ENCODE peak calls at places on chromosomes 5 and 9, in four cellular contexts. J is DND-41, C is IMR-90, Y is tibial artery. H is an unnamed sample.

GRCh38 chr5:107670927-107671741 is at the start of gene EFNA5:
- DNase-seq in J (peak), C (peak), Y (peak), H (peak)

GRCh38 chr5:73857446-73857845 is 231.4 kb downstream of the ARHGEF28 start:
- DNase-seq in J (no peak), C (no peak), Y (no peak), H (no peak)

GRCh38 chr5:176167800-176168199 is 70.4 kb upstream of the SIMC1 start:
- DNase-seq in J (no peak), C (no peak), Y (no peak), H (no peak)

GRCh38 chr9:110316255-110316921 is 21.3 kb downstream of the TXNDC8 start:
- DNase-seq in J (no peak), C (no peak), Y (no peak), H (no peak)

GRCh38 chr9:86410281-86410680 is 56.1 kb upstream of the TUT7 start:
- DNase-seq in J (no peak), C (peak), Y (no peak), H (no peak)

GRCh38 chr5:14458414-14458813 is 123.2 kb upstream of the OTULINL start:
- DNase-seq in J (no peak), C (no peak), Y (no peak), H (no peak)

GRCh38 chr5:132065351-132065937 is 5.0 kb downstream of the IL3 start:
- DNase-seq in J (peak), C (peak), Y (no peak), H (peak)

GRCh38 chr5:29516224-29516623 is 1677.3 kb upstream of the CDH6 start:
- DNase-seq in J (no peak), C (no peak), Y (no peak), H (no peak)

GRCh38 chr9:77429928-77430327 is 218.2 kb downstream of the GNA14 start:
- DNase-seq in J (no peak), C (no peak), Y (no peak), H (no peak)
- TF ChIP-seq CTCF in J (no peak), C (no peak), Y (no peak), H (no peak)

DNA sequence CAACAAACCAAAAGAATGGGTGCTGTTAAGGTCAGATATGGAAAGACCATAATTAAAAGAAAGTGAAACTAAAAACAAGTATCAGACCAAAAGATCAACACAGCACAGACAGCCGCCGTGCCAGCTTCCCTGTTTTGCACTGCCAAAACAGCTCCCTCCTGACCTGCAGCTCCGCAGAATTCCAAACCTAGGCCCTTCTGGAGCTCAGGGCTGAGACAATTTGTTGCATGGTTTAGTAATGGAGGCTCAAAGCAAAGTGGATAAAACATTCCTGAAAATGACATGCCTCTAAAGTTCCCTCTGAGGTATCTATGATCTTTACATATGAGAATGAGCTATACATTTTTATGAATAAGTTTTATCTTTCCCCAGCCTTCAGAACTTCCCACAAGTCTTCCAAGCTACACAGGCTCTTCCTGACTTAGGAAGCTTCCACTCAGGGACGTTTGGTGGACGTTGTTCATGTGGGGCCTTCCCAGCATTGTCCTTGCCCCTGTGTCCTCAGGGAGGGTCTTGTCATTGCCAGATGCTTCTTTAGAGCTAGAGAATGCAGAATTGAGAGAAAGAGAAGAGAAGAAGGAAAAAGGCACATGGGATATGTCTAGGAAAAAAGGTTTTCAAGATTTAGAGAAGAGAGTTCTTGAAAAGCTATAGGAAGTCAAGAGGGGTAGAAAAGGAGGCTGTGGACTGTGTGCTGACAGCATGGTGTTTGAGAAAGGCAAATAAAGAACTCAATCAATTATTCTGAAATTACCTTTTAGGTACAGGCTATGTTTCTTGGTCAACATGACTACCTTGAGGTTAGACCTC is 28.4 kb upstream of the SSBP2 start:
- DNase-seq in J (peak), C (peak), Y (peak), H (peak)
- H3K4me3 ChIP-seq in J (peak), C (peak), Y (peak), H (peak)

DNA sequence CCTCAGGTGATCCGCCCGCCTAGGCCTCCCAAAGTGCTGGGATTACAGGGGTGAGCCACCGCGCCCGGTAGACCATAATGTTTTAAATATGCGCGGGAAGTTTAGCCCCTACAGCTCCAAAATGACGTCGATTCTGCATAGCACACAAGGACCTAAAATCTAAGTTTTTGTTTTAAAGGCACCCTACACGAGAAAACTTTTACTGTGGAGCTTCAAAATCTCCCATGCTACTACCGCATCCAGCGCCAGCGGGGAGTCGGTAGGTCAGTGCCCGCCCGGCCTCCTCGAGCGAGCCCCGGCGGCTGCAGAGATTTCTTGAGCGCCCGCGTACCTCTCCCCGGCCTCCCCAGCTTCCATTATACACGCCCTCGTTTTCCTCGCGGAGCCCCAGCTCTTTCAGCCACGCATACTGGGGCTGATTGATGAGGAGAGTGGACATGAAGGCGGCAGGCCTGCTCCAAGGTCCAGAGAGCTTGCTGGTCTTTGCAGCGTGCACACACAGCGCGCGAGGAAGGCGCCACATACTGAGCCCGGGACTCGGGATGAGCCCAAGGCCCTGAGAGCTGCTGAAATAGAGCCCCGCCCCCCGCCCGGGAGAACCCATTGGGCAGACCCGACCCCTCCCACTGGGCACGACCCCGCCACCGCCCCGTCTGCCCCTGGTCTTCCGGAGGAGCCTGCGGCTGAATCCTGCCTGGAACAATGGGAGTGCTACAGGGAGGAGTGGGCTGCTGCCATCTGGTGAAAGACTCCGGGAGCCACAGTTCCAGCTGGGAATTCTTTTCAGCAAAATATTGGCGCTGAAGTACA is at the start of gene ALDH7A1:
- DNase-seq in J (no peak), C (no peak), Y (peak), H (peak)
- TF ChIP-seq CTCF in J (no peak), C (peak), Y (peak), H (peak)

GRCh38 chr5:126851441-126852103 is 74.6 kb downstream of the LMNB1 start:
- DNase-seq in J (no peak), C (no peak), Y (peak), H (no peak)

GRCh38 chr5:126854526-126855110 is 77.7 kb downstream of the LMNB1 start:
- DNase-seq in J (no peak), C (no peak), Y (no peak), H (no peak)

GRCh38 chr5:126849101-126849678 is 72.3 kb downstream of the LMNB1 start:
- DNase-seq in J (no peak), C (peak), Y (no peak), H (no peak)

GRCh38 chr5:126852916-126853315 is 76.0 kb downstream of the LMNB1 start:
- DNase-seq in J (no peak), C (no peak), Y (no peak), H (no peak)

GRCh38 chr5:126852104-126852531 is 75.2 kb downstream of the LMNB1 start:
- DNase-seq in J (no peak), C (peak), Y (no peak), H (no peak)
- H3K4me3 ChIP-seq in J (no peak), C (no peak), Y (no peak), H (no peak)

GRCh38 chr5:172696171-172696849 is 55.2 kb downstream of the NEURL1B start:
- DNase-seq in J (no peak), C (no peak), Y (peak), H (no peak)
- TF ChIP-seq CTCF in J (no peak), C (no peak), Y (no peak), H (no peak)

GRCh38 chr9:76741524-76741923 is 22.7 kb upstream of the PCA3 start:
- DNase-seq in J (no peak), C (no peak), Y (no peak), H (no peak)
- H3K4me3 ChIP-seq in J (no peak), C (no peak), Y (no peak), H (no peak)

DNA sequence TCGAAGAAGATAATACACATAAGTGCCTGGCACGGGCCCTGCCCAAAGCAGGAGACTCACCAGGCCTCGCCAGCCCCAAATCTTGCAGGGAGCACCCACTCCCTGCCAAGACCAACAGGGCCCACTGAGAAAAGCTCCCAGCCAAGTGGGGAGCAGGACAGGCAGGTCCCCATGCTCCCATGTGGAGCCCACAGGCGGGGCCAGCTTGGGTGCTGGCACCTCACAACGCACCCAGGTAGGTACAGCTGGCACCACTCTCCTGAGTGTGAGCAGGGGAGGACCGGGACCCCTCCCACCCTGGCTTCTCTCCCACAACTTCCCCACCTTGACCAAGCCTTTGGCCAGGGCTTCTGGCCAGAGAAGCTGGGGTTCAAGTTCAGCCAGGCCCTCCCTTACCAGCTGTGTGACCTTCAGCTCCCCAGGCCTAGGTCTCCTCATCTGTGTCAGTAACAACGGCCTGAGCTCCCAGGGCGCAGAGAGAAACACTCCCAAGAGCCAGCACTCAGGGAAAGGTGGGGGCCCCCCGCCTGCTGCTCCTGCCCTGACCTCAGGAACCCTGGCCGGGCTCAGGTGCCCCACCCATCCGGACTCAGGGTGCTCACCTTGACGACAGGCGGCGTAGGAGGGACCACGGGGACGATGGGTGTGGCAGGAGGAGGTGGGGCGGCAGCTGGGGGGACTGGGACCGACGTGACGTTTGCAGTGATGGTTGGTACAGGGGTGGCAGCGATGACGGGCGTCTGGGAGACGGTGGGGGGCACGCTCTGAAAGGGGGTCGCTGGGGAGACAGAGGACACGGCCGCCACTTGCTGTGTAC is 17.8 kb downstream of the BRD3 start:
- DNase-seq in J (no peak), C (no peak), Y (no peak), H (no peak)
- TF ChIP-seq CTCF in J (no peak), C (no peak), Y (no peak), H (no peak)

GRCh38 chr5:179559280-179560252 is 9.2 kb downstream of the RUFY1 start:
- DNase-seq in J (no peak), C (peak), Y (peak), H (peak)
- H3K4me3 ChIP-seq in J (no peak), C (peak), Y (peak), H (peak)

DNA sequence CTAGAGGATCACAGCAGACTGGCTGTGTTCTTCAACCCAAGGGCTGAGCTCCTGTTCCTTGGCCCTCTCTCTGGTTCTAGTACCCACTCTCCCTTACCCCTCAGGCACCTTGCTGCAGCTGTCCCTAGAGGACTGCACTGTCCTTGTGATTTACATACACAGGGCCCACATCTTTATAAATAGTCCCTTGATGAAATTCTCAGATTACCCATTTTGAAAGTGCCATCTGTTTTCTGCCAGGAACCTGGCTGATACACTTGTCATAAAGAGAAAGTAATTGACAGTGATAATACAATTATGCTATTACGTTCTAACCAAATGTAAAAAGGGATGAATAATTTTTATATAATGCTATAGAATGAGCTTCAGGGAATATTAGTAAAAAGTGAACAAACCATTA is 16.5 kb upstream of the SPARC start:
- DNase-seq in J (no peak), C (no peak), Y (no peak), H (no peak)
- TF ChIP-seq CTCF in J (no peak), C (no peak), Y (no peak), H (no peak)

H was measured in foreskin fibroblast.